ENCODE peak calls at places on chromosomes 16 and 17, in ten cellular contexts. A is IMR-90, M is colonic mucosa, K is H1, B is fibroblast of lung, J is H9, P is trophoblast cell, D is neuronal stem cell, F is HepG2, C is Karpas-422. Z is an unnamed sample.
A peak's percentile ranks its signal among the peaks of the same experiment; 100 is the strongest.

GRCh38 chr16:50534958-50535357 is 13.2 kb upstream of the NKD1 start:
- DNase-seq in A (no peak), M (no peak), K (no peak), B (no peak), J (no peak), P (no peak), D (no peak), F (no peak), C (no peak), Z (no peak)

GRCh38 chr16:74560912-74561311 is 46.0 kb downstream of the GLG1 start:
- DNase-seq in A (no peak), M (no peak), K (no peak), B (no peak), J (no peak), P (no peak), D (no peak), F (no peak), C (no peak), Z (no peak)

GRCh38 chr16:72425571-72426341 is 253.8 kb upstream of the PMFBP1 start:
- DNase-seq in A (no peak), M (no peak), K (no peak), B (peak; percentile 78), J (no peak), P (no peak), D (no peak), F (no peak), C (no peak), Z (no peak)

GRCh38 chr16:14071576-14072271 is 605 bp downstream of the MRTFB start:
- DNase-seq in A (no peak), M (no peak), K (peak; percentile 65), B (peak; percentile 13), J (peak; percentile 48), P (peak; percentile 41), D (peak; percentile 9), F (peak; percentile 30), C (no peak), Z (peak; percentile 13)

GRCh38 chr17:50577451-50577954 is 17.0 kb downstream of the CACNA1G start:
- DNase-seq in A (no peak), M (no peak), K (no peak), B (no peak), J (no peak), P (no peak), D (no peak), F (no peak), C (no peak), Z (no peak)

GRCh38 chr17:13244511-13244910 is 226.7 kb upstream of the ELAC2 start:
- DNase-seq in A (no peak), M (no peak), K (no peak), B (no peak), J (no peak), P (peak; percentile 33), D (no peak), F (no peak), C (no peak), Z (peak; percentile 22)

GRCh38 chr16:10922328-10923145 is 19.7 kb downstream of the DEXI start:
- DNase-seq in A (peak; percentile 58), M (no peak), K (no peak), B (peak; percentile 57), J (no peak), P (no peak), D (no peak), F (peak; percentile 44), C (no peak), Z (no peak)

GRCh38 chr16:19783363-19783762 is 65.3 kb downstream of the IQCK start:
- DNase-seq in A (no peak), M (peak; percentile 12), K (no peak), B (no peak), J (no peak), P (no peak), D (no peak), F (no peak), C (no peak), Z (no peak)

GRCh38 chr16:87860553-87861299 is 8.6 kb downstream of the SLC7A5 start:
- DNase-seq in A (peak; percentile 78), M (no peak), K (no peak), B (peak; percentile 81), J (no peak), P (no peak), D (no peak), F (peak; percentile 84), C (peak; percentile 64), Z (peak; percentile 80)

GRCh38 chr17:54408741-54409140 is 491.9 kb upstream of the TOM1L1 start:
- DNase-seq in A (no peak), M (no peak), K (no peak), B (no peak), J (no peak), P (no peak), D (no peak), F (no peak), C (no peak), Z (no peak)

GRCh38 chr17:1789936-1790335 is 28.1 kb downstream of the SERPINF1 start:
- DNase-seq in A (no peak), M (no peak), K (no peak), B (no peak), J (no peak), P (no peak), D (no peak), F (no peak), C (peak; percentile 48), Z (no peak)
- H3K9ac ChIP-seq in A (no peak overlapping the region), M (no peak overlapping the region), K (no peak overlapping the region), B (no peak overlapping the region), J (no peak overlapping the region), P (no peak overlapping the region), D (no peak overlapping the region), F (no peak overlapping the region), C (no peak overlapping the region), Z (no peak overlapping the region)

GRCh38 chr17:56892333-56892732 is 21.5 kb downstream of the TRIM25 start:
- DNase-seq in A (no peak), M (no peak), K (no peak), B (no peak), J (no peak), P (no peak), D (no peak), F (no peak), C (no peak), Z (no peak)
- H3K9me3 ChIP-seq in A (peaks cover 3% of the 10 kb centered on the region), M (no peaks in the 10 kb centered on the region), K (peaks cover 12% of the 10 kb centered on the region), B (peaks cover 2% of the 10 kb centered on the region), J (peaks cover 12% of the 10 kb centered on the region), P (peaks cover 7% of the 10 kb centered on the region), D (peaks cover 9% of the 10 kb centered on the region), F (peaks cover 9% of the 10 kb centered on the region), C (no peaks in the 10 kb centered on the region), Z (peaks cover 6% of the 10 kb centered on the region)

GRCh38 chr16:28103516-28104170 is 40.1 kb upstream of the GSG1L start:
- DNase-seq in A (no peak), M (no peak), K (no peak), B (no peak), J (no peak), P (no peak), D (no peak), F (no peak), C (no peak), Z (no peak)
- H3K9ac ChIP-seq in A (no peak overlapping the region), M (no peak overlapping the region), K (no peak overlapping the region), B (no peak overlapping the region), J (no peak overlapping the region), P (no peak overlapping the region), D (no peak overlapping the region), F (no peak overlapping the region), C (no peak overlapping the region), Z (no peak overlapping the region)

GRCh38 chr16:3295209-3295608 is 10.0 kb downstream of the TIGD7 start:
- DNase-seq in A (no peak), M (no peak), K (no peak), B (no peak), J (no peak), P (no peak), D (no peak), F (no peak), C (no peak), Z (no peak)
- H3K9me3 ChIP-seq in A (peaks cover 62% of the 10 kb centered on the region), M (peaks cover 9% of the 10 kb centered on the region), K (peaks cover 34% of the 10 kb centered on the region), B (peaks cover 11% of the 10 kb centered on the region), J (peaks cover 16% of the 10 kb centered on the region), P (peaks cover 33% of the 10 kb centered on the region), D (peaks cover 72% of the 10 kb centered on the region), F (no peaks in the 10 kb centered on the region), C (peaks cover 37% of the 10 kb centered on the region), Z (peaks cover 60% of the 10 kb centered on the region)

GRCh38 chr17:79992657-79993389 is 42.8 kb downstream of the TBC1D16 start:
- DNase-seq in A (no peak), M (no peak), K (no peak), B (no peak), J (no peak), P (no peak), D (no peak), F (no peak), C (no peak), Z (no peak)
- H3K9ac ChIP-seq in A (peak overlapping the region; percentile 35), M (peak overlapping the region; percentile 28), K (no peak overlapping the region), B (no peak overlapping the region), J (no peak overlapping the region), P (no peak overlapping the region), D (peak overlapping the region; percentile 78), F (peak overlapping the region; percentile 88), C (peak overlapping the region; percentile 37), Z (peak overlapping the region; percentile 50)

GRCh38 chr17:21772321-21772720 is 80.0 kb downstream of the KCNJ18 start:
- DNase-seq in A (no peak), M (no peak), K (no peak), B (no peak), J (no peak), P (no peak), D (no peak), F (no peak), C (no peak), Z (no peak)
- H3K9me3 ChIP-seq in A (peaks cover 5% of the 10 kb centered on the region), M (no peaks in the 10 kb centered on the region), K (peaks cover 11% of the 10 kb centered on the region), B (no peaks in the 10 kb centered on the region), J (peaks cover 51% of the 10 kb centered on the region), P (peaks cover 40% of the 10 kb centered on the region), D (no peaks in the 10 kb centered on the region), F (no peaks in the 10 kb centered on the region), C (no peaks in the 10 kb centered on the region), Z (no peaks in the 10 kb centered on the region)

GRCh38 chr16:58013201-58013956 is 12.2 kb downstream of the USB1 start:
- DNase-seq in A (no peak), M (no peak), K (no peak), B (no peak), J (no peak), P (peak; percentile 65), D (no peak), F (no peak), C (no peak), Z (no peak)

GRCh38 chr16:58012481-58012880 is 11.3 kb downstream of the USB1 start:
- DNase-seq in A (no peak), M (no peak), K (no peak), B (no peak), J (no peak), P (no peak), D (no peak), F (no peak), C (no peak), Z (no peak)

GRCh38 chr16:58009856-58010416 is 8.7 kb downstream of the USB1 start:
- DNase-seq in A (no peak), M (no peak), K (no peak), B (no peak), J (no peak), P (no peak), D (no peak), F (no peak), C (no peak), Z (no peak)

GRCh38 chr16:58010886-58011285 is 9.7 kb downstream of the USB1 start:
- DNase-seq in A (no peak), M (no peak), K (no peak), B (no peak), J (no peak), P (no peak), D (no peak), F (no peak), C (no peak), Z (no peak)

DNA sequence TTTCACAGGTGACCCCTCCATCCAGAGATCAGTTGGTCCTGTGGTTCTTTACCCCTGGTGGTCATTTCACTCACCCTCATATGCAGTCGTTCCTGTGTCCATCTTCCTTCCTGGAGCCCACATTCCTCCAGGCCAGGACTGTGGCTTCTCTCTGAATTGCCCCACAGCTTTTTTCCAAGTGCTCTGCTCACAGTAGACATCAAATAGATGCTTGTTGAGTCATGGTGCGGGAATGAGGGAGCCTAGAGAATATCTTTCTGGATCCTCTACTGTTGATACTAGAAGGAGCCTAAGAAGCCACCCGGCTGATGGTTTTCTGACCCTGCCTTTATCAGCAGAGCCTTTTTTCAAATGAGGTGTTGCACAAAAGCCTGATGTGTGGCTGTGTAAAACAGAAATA is 10.4 kb downstream of the USB1 start:
- DNase-seq in A (peak; percentile 83), M (no peak), K (no peak), B (peak; percentile 81), J (no peak), P (peak; percentile 19), D (no peak), F (peak; percentile 41), C (no peak), Z (peak; percentile 63)
- H3K9ac ChIP-seq in A (no peak overlapping the region), M (no peak overlapping the region), K (no peak overlapping the region), B (no peak overlapping the region), J (no peak overlapping the region), P (no peak overlapping the region), D (no peak overlapping the region), F (no peak overlapping the region), C (no peak overlapping the region), Z (no peak overlapping the region)

Z was measured in adipocyte.